ENCODE peak calls at places on chromosomes 3 and 15, in seven cellular contexts. R is K562, Q is GM12892, M is GM12878, U is SK-N-SH, G is HepG2, S is H1. I is an unnamed sample.

GRCh38 chr3:44065311-44065710 is 176.4 kb upstream of the TOPAZ1 start:
- DNase-seq in R (no peak), Q (no peak), M (no peak), U (peak), G (no peak), S (no peak), I (no peak)

GRCh38 chr3:42256135-42256819 is 9.7 kb downstream of the CCK start:
- DNase-seq in R (no peak), Q (no peak), M (no peak), U (no peak), G (no peak), S (no peak), I (no peak)

GRCh38 chr3:33956211-33956610 is 157.8 kb downstream of the PDCD6IP start:
- DNase-seq in R (no peak), Q (no peak), M (no peak), U (no peak), G (no peak), S (no peak), I (no peak)

GRCh38 chr3:151911462-151911861 is 38.0 kb downstream of the SUCNR1 start:
- DNase-seq in R (no peak), Q (no peak), M (no peak), U (no peak), G (no peak), S (no peak), I (no peak)

GRCh38 chr3:172673210-172673679 is 37.6 kb downstream of the NCEH1 start:
- DNase-seq in R (peak), Q (no peak), M (no peak), U (peak), G (peak), S (peak), I (no peak)

GRCh38 chr3:182913889-182914288 is 66.4 kb downstream of the DCUN1D1 start:
- DNase-seq in R (no peak), Q (no peak), M (peak), U (no peak), G (no peak), S (no peak), I (no peak)

GRCh38 chr3:64238971-64239667 is 13.9 kb upstream of the PRICKLE2 start:
- DNase-seq in R (no peak), Q (no peak), M (no peak), U (peak), G (peak), S (peak), I (no peak)

GRCh38 chr3:7728566-7729519 is 772.8 kb upstream of the LMCD1 start:
- DNase-seq in R (no peak), Q (no peak), M (no peak), U (no peak), G (no peak), S (no peak), I (no peak)

GRCh38 chr15:42692997-42693396 is 43.9 kb downstream of the CDAN1 start:
- DNase-seq in R (no peak), Q (no peak), M (no peak), U (no peak), G (no peak), S (no peak), I (no peak)

GRCh38 chr3:160697628-160698382 is 20.8 kb downstream of the ARL14 start:
- DNase-seq in R (no peak), Q (no peak), M (no peak), U (no peak), G (no peak), S (no peak), I (no peak)

GRCh38 chr15:70034141-70034540 is 63.6 kb downstream of the TLE3 start:
- DNase-seq in R (no peak), Q (no peak), M (no peak), U (no peak), G (no peak), S (no peak), I (no peak)

GRCh38 chr3:193719735-193720134 is 126.7 kb downstream of the OPA1 start:
- DNase-seq in R (no peak), Q (no peak), M (no peak), U (no peak), G (peak), S (no peak), I (no peak)

GRCh38 chr3:140532793-140533330 is 145.0 kb upstream of the TRIM42 start:
- DNase-seq in R (no peak), Q (no peak), M (no peak), U (no peak), G (no peak), S (no peak), I (no peak)

GRCh38 chr3:157447026-157447694 is 10.5 kb downstream of the PTX3 start:
- DNase-seq in R (no peak), Q (no peak), M (no peak), U (peak), G (no peak), S (no peak), I (no peak)

GRCh38 chr3:194168994-194169393 is 33.0 kb downstream of the HES1 start:
- DNase-seq in R (no peak), Q (no peak), M (no peak), U (no peak), G (no peak), S (no peak), I (no peak)

GRCh38 chr15:31857194-31857593 is 173.1 kb upstream of the CHRNA7 start:
- DNase-seq in R (no peak), Q (no peak), M (no peak), U (no peak), G (no peak), S (peak), I (no peak)

GRCh38 chr15:71572452-71573053 is 237.8 kb upstream of the NR2E3 start:
- DNase-seq in R (no peak), Q (no peak), M (no peak), U (no peak), G (no peak), S (no peak), I (no peak)

GRCh38 chr15:92495468-92495867 is 101.8 kb downstream of the ST8SIA2 start:
- DNase-seq in R (no peak), Q (no peak), M (no peak), U (no peak), G (no peak), S (peak), I (no peak)

GRCh38 chr15:91874992-91875651 is 21.6 kb downstream of the SLCO3A1 start:
- DNase-seq in R (no peak), Q (no peak), M (no peak), U (no peak), G (no peak), S (no peak), I (no peak)

GRCh38 chr15:90873998-90874605 is 5.7 kb downstream of the FURIN start:
- DNase-seq in R (peak), Q (no peak), M (no peak), U (no peak), G (peak), S (peak), I (no peak)

GRCh38 chr3:51670053-51670666 is 892 bp upstream of the TEX264 start:
- DNase-seq in R (no peak), Q (no peak), M (no peak), U (no peak), G (no peak), S (no peak), I (no peak)

GRCh38 chr3:14324224-14324944 is 78.0 kb upstream of the SLC6A6 start:
- DNase-seq in R (no peak), Q (no peak), M (no peak), U (no peak), G (no peak), S (no peak), I (no peak)

GRCh38 chr3:119343719-119344118 is 49.5 kb downstream of the ARHGAP31 start:
- DNase-seq in R (no peak), Q (peak), M (no peak), U (no peak), G (no peak), S (no peak), I (no peak)

GRCh38 chr3:187841552-187841951 is 96.3 kb upstream of the BCL6 start:
- DNase-seq in R (no peak), Q (no peak), M (no peak), U (no peak), G (no peak), S (peak), I (no peak)

GRCh38 chr3:134339331-134339730 is 34.9 kb downstream of the AMOTL2 start:
- DNase-seq in R (no peak), Q (no peak), M (no peak), U (no peak), G (no peak), S (no peak), I (no peak)

GRCh38 chr3:64441861-64442260 is 216.6 kb upstream of the PRICKLE2 start:
- DNase-seq in R (no peak), Q (no peak), M (no peak), U (no peak), G (no peak), S (no peak), I (no peak)

GRCh38 chr15:60350121-60350520 is 47.7 kb downstream of the ANXA2 start:
- DNase-seq in R (no peak), Q (no peak), M (no peak), U (no peak), G (no peak), S (no peak), I (no peak)

GRCh38 chr3:31250116-31250813 is 282.5 kb upstream of the STT3B start:
- DNase-seq in R (no peak), Q (no peak), M (no peak), U (no peak), G (no peak), S (no peak), I (no peak)

GRCh38 chr3:52197499-52197841 is 490 bp upstream of the ALAS1 start:
- DNase-seq in R (no peak), Q (no peak), M (no peak), U (no peak), G (no peak), S (no peak), I (no peak)

GRCh38 chr3:16399473-16399872 is 114.0 kb downstream of the RFTN1 start:
- DNase-seq in R (no peak), Q (no peak), M (no peak), U (peak), G (no peak), S (no peak), I (no peak)

GRCh38 chr15:29924750-29925149 is 102.5 kb upstream of the TJP1 start:
- DNase-seq in R (no peak), Q (no peak), M (no peak), U (no peak), G (peak), S (no peak), I (no peak)

GRCh38 chr3:49020335-49021212 is 1.3 kb upstream of the NDUFAF3 start:
- DNase-seq in R (peak), Q (peak), M (no peak), U (peak), G (no peak), S (peak), I (peak)

GRCh38 chr15:96381463-96381862 is 51.0 kb downstream of the NR2F2 start:
- DNase-seq in R (no peak), Q (no peak), M (no peak), U (no peak), G (no peak), S (no peak), I (no peak)

DNA sequence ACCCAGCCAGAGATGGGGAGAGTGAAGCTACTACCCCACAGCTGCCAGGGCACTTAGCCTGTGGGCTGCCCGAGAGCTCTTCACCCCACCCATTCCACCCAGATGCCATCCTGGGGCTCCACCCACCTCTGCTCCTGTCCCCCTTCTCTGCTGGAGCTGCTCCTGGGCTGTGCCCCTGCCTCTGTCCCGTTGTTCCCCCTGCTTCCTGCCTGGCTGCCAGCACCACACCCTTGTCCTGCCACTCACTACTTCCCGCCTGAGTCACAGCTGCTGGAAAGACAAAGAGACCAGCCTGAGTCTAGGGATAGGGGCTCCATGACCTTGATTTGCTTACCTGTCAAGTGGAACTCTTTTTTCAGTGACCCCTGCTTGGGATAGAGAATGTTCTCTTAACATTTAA is 12.4 kb downstream of the GNAI2 start:
- DNase-seq in R (no peak), Q (no peak), M (no peak), U (no peak), G (no peak), S (no peak), I (no peak)
- TF ChIP-seq TAF1 in R (no peak), Q (no peak), M (no peak), U (no peak), G (no peak), S (no peak), I (no peak)

GRCh38 chr3:129183569-129184395 is at the start of gene CNBP:
- DNase-seq in R (peak), Q (peak), M (peak), U (peak), G (peak), S (peak), I (peak)

GRCh38 chr3:129184396-129184656 is 630 bp upstream of the CNBP start:
- DNase-seq in R (no peak), Q (peak), M (no peak), U (peak), G (peak), S (no peak), I (no peak)

GRCh38 chr3:129180461-129180860 is 3.2 kb downstream of the CNBP start:
- DNase-seq in R (no peak), Q (no peak), M (no peak), U (no peak), G (no peak), S (no peak), I (no peak)

GRCh38 chr3:129181834-129182233 is 1.9 kb downstream of the CNBP start:
- DNase-seq in R (no peak), Q (no peak), M (no peak), U (no peak), G (no peak), S (no peak), I (no peak)

DNA sequence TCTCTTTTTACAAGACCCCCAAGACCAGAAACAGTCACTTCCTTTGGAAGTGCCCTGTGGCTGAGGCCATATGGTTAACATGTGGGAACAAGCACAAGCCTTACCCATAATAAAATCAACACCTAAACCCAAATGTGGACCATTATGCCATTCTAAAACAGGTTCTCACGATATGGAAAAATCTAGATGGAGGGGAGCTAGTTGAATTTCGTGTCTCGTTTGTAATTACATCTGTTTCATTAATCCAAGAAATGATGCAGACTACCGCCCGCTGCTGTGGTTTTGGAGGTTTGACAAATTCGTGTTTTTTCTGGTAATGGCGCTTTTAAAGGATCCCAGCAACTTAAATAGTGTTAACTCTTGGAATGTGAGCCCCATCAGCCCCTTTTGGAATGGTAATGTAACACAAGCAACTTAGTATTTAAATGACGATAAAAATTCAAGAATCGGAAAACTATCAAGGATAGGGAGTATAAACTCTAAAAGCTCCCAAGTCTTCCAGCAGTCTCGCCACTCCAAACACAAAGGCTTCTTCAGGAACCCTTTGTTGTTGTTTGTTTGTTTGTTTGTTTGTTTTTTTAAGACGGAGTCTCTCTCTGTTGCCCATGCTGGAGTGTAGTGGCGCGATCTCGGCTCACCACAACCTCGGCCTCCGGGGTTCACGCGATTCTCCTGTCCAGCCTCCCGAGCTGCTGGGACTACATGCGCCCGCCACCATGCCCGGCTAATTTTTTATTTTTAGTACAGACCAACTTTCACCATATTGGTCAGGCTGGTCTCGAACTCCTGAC is 1.1 kb downstream of the CNBP start:
- DNase-seq in R (no peak), Q (no peak), M (no peak), U (peak), G (no peak), S (no peak), I (no peak)
- TF ChIP-seq TAF1 in R (no peak), Q (no peak), M (no peak), U (no peak), G (no peak), S (peak), I (no peak)

GRCh38 chr3:195612075-195612800 is 28.5 kb upstream of the APOD start:
- DNase-seq in R (no peak), Q (no peak), M (no peak), U (no peak), G (no peak), S (no peak), I (no peak)

GRCh38 chr3:195613468-195614069 is 29.8 kb upstream of the APOD start:
- DNase-seq in R (no peak), Q (no peak), M (no peak), U (no peak), G (no peak), S (no peak), I (no peak)

DNA sequence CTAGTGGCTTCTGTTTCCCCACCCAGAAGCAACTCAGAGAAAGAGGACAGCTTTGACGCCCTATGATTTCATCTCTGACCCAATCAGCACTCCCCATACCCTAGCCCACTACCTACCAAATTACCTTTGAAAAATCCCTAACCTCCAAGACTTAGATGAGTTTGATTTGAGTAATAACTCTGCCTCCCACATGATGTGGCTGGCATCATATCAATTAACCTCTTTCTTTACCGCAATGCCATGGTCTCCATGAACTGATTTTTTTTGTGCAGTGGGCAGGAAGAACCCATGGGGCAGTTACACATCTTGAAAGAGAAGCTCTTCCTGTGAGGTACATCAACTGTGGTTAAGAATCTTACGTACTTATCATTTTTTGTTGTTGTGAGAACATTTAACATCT is 25.5 kb upstream of the APOD start:
- DNase-seq in R (no peak), Q (no peak), M (no peak), U (no peak), G (no peak), S (no peak), I (no peak)
- TF ChIP-seq TAF1 in R (no peak), Q (no peak), M (no peak), U (no peak), G (no peak), S (no peak), I (no peak)

GRCh38 chr3:17942856-17943255 is 200.4 kb upstream of the TBC1D5 start:
- DNase-seq in R (no peak), Q (no peak), M (no peak), U (no peak), G (no peak), S (no peak), I (no peak)
- TF ChIP-seq TAF1 in R (no peak), Q (no peak), M (no peak), U (no peak), G (no peak), S (no peak), I (no peak)

GRCh38 chr3:112640333-112640863 is 545 bp downstream of the CCDC80 start:
- DNase-seq in R (no peak), Q (no peak), M (no peak), U (peak), G (no peak), S (no peak), I (no peak)

GRCh38 chr3:112637700-112638099 is 3.2 kb downstream of the CCDC80 start:
- DNase-seq in R (no peak), Q (no peak), M (no peak), U (no peak), G (no peak), S (no peak), I (no peak)

GRCh38 chr3:112639451-112640332 is 1.3 kb downstream of the CCDC80 start:
- DNase-seq in R (no peak), Q (no peak), M (no peak), U (no peak), G (no peak), S (no peak), I (no peak)

GRCh38 chr3:112640864-112641751 is at the start of gene CCDC80:
- DNase-seq in R (peak), Q (no peak), M (no peak), U (no peak), G (no peak), S (no peak), I (no peak)

DNA sequence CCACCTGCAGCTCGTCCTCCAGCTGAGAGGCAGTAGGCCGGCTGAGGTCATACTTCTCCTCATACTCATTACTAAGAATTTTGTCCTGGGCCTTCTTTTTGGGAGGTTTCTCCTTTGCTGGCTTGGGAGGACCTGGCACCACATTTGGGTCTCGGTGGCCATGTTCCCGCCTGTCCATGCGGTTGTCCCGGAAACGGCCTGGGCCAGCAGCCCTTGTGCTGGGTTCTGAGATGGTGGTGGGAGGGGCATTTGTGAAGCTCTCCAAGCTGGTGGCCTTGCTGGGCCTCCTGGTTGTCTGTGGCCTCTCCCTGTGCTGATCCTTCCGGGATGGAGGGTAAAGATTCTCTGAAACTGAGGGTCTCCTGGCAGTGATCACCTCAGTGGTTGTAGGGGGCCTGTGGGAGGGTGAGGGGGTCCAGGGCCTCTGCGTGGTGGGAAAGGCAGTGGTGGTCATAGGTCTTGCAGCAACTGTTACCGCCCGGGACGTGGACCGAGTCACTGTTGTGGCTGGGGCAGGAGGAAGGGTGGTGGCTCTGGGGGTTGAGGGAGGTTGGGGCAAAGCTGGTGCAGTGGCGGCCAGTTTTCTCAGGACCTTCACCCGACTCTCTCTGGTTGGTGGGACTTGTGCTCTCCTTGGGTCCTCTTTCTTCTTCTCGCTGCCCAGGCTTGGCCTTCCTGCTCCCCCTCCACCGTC is 2.5 kb downstream of the CCDC80 start:
- DNase-seq in R (no peak), Q (no peak), M (no peak), U (no peak), G (no peak), S (no peak), I (no peak)
- TF ChIP-seq TAF1 in R (no peak), Q (no peak), M (no peak), U (no peak), G (no peak), S (no peak), I (no peak)

GRCh38 chr3:11637901-11638668 is 5.6 kb downstream of the VGLL4 start:
- DNase-seq in R (no peak), Q (no peak), M (no peak), U (peak), G (no peak), S (no peak), I (no peak)
- TF ChIP-seq TAF1 in R (no peak), Q (no peak), M (no peak), U (no peak), G (no peak), S (no peak), I (no peak)

GRCh38 chr3:47895241-47895640 is 92.3 kb downstream of the DHX30 start:
- DNase-seq in R (no peak), Q (no peak), M (no peak), U (no peak), G (no peak), S (no peak), I (no peak)

GRCh38 chr3:47896736-47897135 is 93.8 kb downstream of the DHX30 start:
- DNase-seq in R (no peak), Q (no peak), M (no peak), U (no peak), G (no peak), S (no peak), I (no peak)

GRCh38 chr3:47899495-47900108 is 96.7 kb downstream of the DHX30 start:
- DNase-seq in R (no peak), Q (no peak), M (no peak), U (peak), G (no peak), S (no peak), I (no peak)

GRCh38 chr3:47901280-47901833 is 98.4 kb downstream of the DHX30 start:
- DNase-seq in R (no peak), Q (no peak), M (no peak), U (no peak), G (peak), S (no peak), I (no peak)

GRCh38 chr3:47897954-47898353 is 95.0 kb downstream of the DHX30 start:
- DNase-seq in R (no peak), Q (no peak), M (no peak), U (no peak), G (no peak), S (no peak), I (no peak)
- TF ChIP-seq TAF1 in R (no peak), Q (no peak), M (no peak), U (no peak), G (no peak), S (no peak), I (no peak)